ENCODE peak calls at places on chromosomes 11 and 22, in seven cellular contexts. One of them, this sample, is unnamed.

GRCh38 chr22:19103881-19104821 is 18.1 kb downstream of the DGCR2 start:
- DNase-seq in thyroid gland: peak
- DNase-seq in iPS DF 6.9: no peak
- DNase-seq in naive thymus-derived CD8-positive, alpha-beta T cell: no peak
- DNase-seq in T follicular helper cell: no peak
- DNase-seq in Peyer's patch: no peak
- DNase-seq in activated CD8-positive, alpha-beta memory T cell treated with anti-CD3 and anti-CD28 coated beads, Interleukin-2, amount 10 ng/mL, durations not matched to agents 7 days and 5 days: no peak
- DNase-seq in this sample: no peak

GRCh38 chr11:80727315-80727714 is 1286.5 kb upstream of the TENM4 start:
- DNase-seq in T follicular helper cell: no peak
- DNase-seq in naive thymus-derived CD8-positive, alpha-beta T cell: no peak
- DNase-seq in thyroid gland: no peak
- DNase-seq in Peyer's patch: no peak
- DNase-seq in iPS DF 6.9: peak
- DNase-seq in activated CD8-positive, alpha-beta memory T cell treated with anti-CD3 and anti-CD28 coated beads, Interleukin-2, amount 10 ng/mL, durations not matched to agents 7 days and 5 days: no peak
- DNase-seq in this sample: no peak

GRCh38 chr11:128604723-128605122 is 17.4 kb upstream of the ETS1 start:
- DNase-seq in T follicular helper cell: no peak
- DNase-seq in iPS DF 6.9: no peak
- DNase-seq in thyroid gland: no peak
- DNase-seq in activated CD8-positive, alpha-beta memory T cell treated with anti-CD3 and anti-CD28 coated beads, Interleukin-2, amount 10 ng/mL, durations not matched to agents 7 days and 5 days: peak
- DNase-seq in naive thymus-derived CD8-positive, alpha-beta T cell: no peak
- DNase-seq in Peyer's patch: no peak
- DNase-seq in this sample: no peak

GRCh38 chr22:23127055-23127756 is 14.6 kb downstream of the RSPH14 start:
- DNase-seq in T follicular helper cell: no peak
- DNase-seq in thyroid gland: no peak
- DNase-seq in Peyer's patch: no peak
- DNase-seq in iPS DF 6.9: no peak
- DNase-seq in activated CD8-positive, alpha-beta memory T cell treated with anti-CD3 and anti-CD28 coated beads, Interleukin-2, amount 10 ng/mL, durations not matched to agents 7 days and 5 days: no peak
- DNase-seq in naive thymus-derived CD8-positive, alpha-beta T cell: no peak
- DNase-seq in this sample: no peak

GRCh38 chr11:76694664-76695063 is 24.1 kb upstream of the LRRC32 start:
- DNase-seq in Peyer's patch: no peak
- DNase-seq in naive thymus-derived CD8-positive, alpha-beta T cell: no peak
- DNase-seq in thyroid gland: no peak
- DNase-seq in T follicular helper cell: no peak
- DNase-seq in iPS DF 6.9: no peak
- DNase-seq in activated CD8-positive, alpha-beta memory T cell treated with anti-CD3 and anti-CD28 coated beads, Interleukin-2, amount 10 ng/mL, durations not matched to agents 7 days and 5 days: no peak
- DNase-seq in this sample: no peak

GRCh38 chr22:26964642-26965041 is 307.3 kb downstream of the MIAT start:
- DNase-seq in Peyer's patch: no peak
- DNase-seq in T follicular helper cell: no peak
- DNase-seq in iPS DF 6.9: no peak
- DNase-seq in thyroid gland: no peak
- DNase-seq in naive thymus-derived CD8-positive, alpha-beta T cell: no peak
- DNase-seq in activated CD8-positive, alpha-beta memory T cell treated with anti-CD3 and anti-CD28 coated beads, Interleukin-2, amount 10 ng/mL, durations not matched to agents 7 days and 5 days: no peak
- DNase-seq in this sample: no peak

GRCh38 chr11:61338783-61339489 is 5.9 kb downstream of the TKFC start:
- DNase-seq in naive thymus-derived CD8-positive, alpha-beta T cell: no peak
- DNase-seq in Peyer's patch: no peak
- DNase-seq in iPS DF 6.9: no peak
- DNase-seq in activated CD8-positive, alpha-beta memory T cell treated with anti-CD3 and anti-CD28 coated beads, Interleukin-2, amount 10 ng/mL, durations not matched to agents 7 days and 5 days: no peak
- DNase-seq in T follicular helper cell: no peak
- DNase-seq in thyroid gland: no peak
- DNase-seq in this sample: no peak

GRCh38 chr11:116072133-116072532 is 567.9 kb upstream of the CADM1 start:
- DNase-seq in naive thymus-derived CD8-positive, alpha-beta T cell: no peak
- DNase-seq in Peyer's patch: no peak
- DNase-seq in iPS DF 6.9: no peak
- DNase-seq in activated CD8-positive, alpha-beta memory T cell treated with anti-CD3 and anti-CD28 coated beads, Interleukin-2, amount 10 ng/mL, durations not matched to agents 7 days and 5 days: no peak
- DNase-seq in T follicular helper cell: no peak
- DNase-seq in thyroid gland: no peak
- DNase-seq in this sample: no peak

GRCh38 chr22:41799486-41800347 is 762 bp upstream of the CCDC134 start:
- DNase-seq in T follicular helper cell: no peak
- DNase-seq in Peyer's patch: peak
- DNase-seq in naive thymus-derived CD8-positive, alpha-beta T cell: peak
- DNase-seq in thyroid gland: peak
- DNase-seq in activated CD8-positive, alpha-beta memory T cell treated with anti-CD3 and anti-CD28 coated beads, Interleukin-2, amount 10 ng/mL, durations not matched to agents 7 days and 5 days: peak
- DNase-seq in iPS DF 6.9: no peak
- DNase-seq in this sample: peak

GRCh38 chr11:45757672-45758071 is 47.3 kb upstream of the SLC35C1 start:
- DNase-seq in T follicular helper cell: no peak
- DNase-seq in Peyer's patch: no peak
- DNase-seq in iPS DF 6.9: no peak
- DNase-seq in naive thymus-derived CD8-positive, alpha-beta T cell: no peak
- DNase-seq in activated CD8-positive, alpha-beta memory T cell treated with anti-CD3 and anti-CD28 coated beads, Interleukin-2, amount 10 ng/mL, durations not matched to agents 7 days and 5 days: no peak
- DNase-seq in thyroid gland: no peak
- DNase-seq in this sample: no peak

GRCh38 chr11:70501026-70501901 is 102.9 kb downstream of the CTTN start:
- DNase-seq in thyroid gland: no peak
- DNase-seq in naive thymus-derived CD8-positive, alpha-beta T cell: no peak
- DNase-seq in T follicular helper cell: no peak
- DNase-seq in activated CD8-positive, alpha-beta memory T cell treated with anti-CD3 and anti-CD28 coated beads, Interleukin-2, amount 10 ng/mL, durations not matched to agents 7 days and 5 days: no peak
- DNase-seq in iPS DF 6.9: no peak
- DNase-seq in Peyer's patch: peak
- DNase-seq in this sample: no peak

GRCh38 chr11:58596621-58597020 is 17.8 kb downstream of the ZFP91 start:
- DNase-seq in Peyer's patch: no peak
- DNase-seq in naive thymus-derived CD8-positive, alpha-beta T cell: no peak
- DNase-seq in activated CD8-positive, alpha-beta memory T cell treated with anti-CD3 and anti-CD28 coated beads, Interleukin-2, amount 10 ng/mL, durations not matched to agents 7 days and 5 days: no peak
- DNase-seq in T follicular helper cell: no peak
- DNase-seq in thyroid gland: no peak
- DNase-seq in iPS DF 6.9: no peak
- DNase-seq in this sample: no peak

GRCh38 chr11:95778699-95779098 is 10.9 kb downstream of the FAM76B start:
- DNase-seq in activated CD8-positive, alpha-beta memory T cell treated with anti-CD3 and anti-CD28 coated beads, Interleukin-2, amount 10 ng/mL, durations not matched to agents 7 days and 5 days: no peak
- DNase-seq in T follicular helper cell: no peak
- DNase-seq in iPS DF 6.9: no peak
- DNase-seq in naive thymus-derived CD8-positive, alpha-beta T cell: no peak
- DNase-seq in thyroid gland: no peak
- DNase-seq in Peyer's patch: no peak
- DNase-seq in this sample: no peak

GRCh38 chr11:132358573-132358953 is 988.1 kb downstream of the NTM start:
- DNase-seq in naive thymus-derived CD8-positive, alpha-beta T cell: no peak
- DNase-seq in T follicular helper cell: no peak
- DNase-seq in Peyer's patch: no peak
- DNase-seq in activated CD8-positive, alpha-beta memory T cell treated with anti-CD3 and anti-CD28 coated beads, Interleukin-2, amount 10 ng/mL, durations not matched to agents 7 days and 5 days: no peak
- DNase-seq in thyroid gland: no peak
- DNase-seq in iPS DF 6.9: no peak
- DNase-seq in this sample: no peak

GRCh38 chr11:77047007-77047927 is 13.1 kb downstream of the B3GNT6 start:
- DNase-seq in iPS DF 6.9: peak
- DNase-seq in activated CD8-positive, alpha-beta memory T cell treated with anti-CD3 and anti-CD28 coated beads, Interleukin-2, amount 10 ng/mL, durations not matched to agents 7 days and 5 days: peak
- DNase-seq in Peyer's patch: peak
- DNase-seq in naive thymus-derived CD8-positive, alpha-beta T cell: peak
- DNase-seq in T follicular helper cell: peak
- DNase-seq in thyroid gland: peak
- DNase-seq in this sample: peak

GRCh38 chr22:38214248-38215056 is 12.7 kb downstream of the MAFF start:
- DNase-seq in activated CD8-positive, alpha-beta memory T cell treated with anti-CD3 and anti-CD28 coated beads, Interleukin-2, amount 10 ng/mL, durations not matched to agents 7 days and 5 days: peak
- DNase-seq in T follicular helper cell: peak
- DNase-seq in naive thymus-derived CD8-positive, alpha-beta T cell: peak
- DNase-seq in thyroid gland: peak
- DNase-seq in iPS DF 6.9: no peak
- DNase-seq in Peyer's patch: peak
- DNase-seq in this sample: no peak

GRCh38 chr11:71334191-71334590 is 81.8 kb upstream of the SHANK2 start:
- DNase-seq in T follicular helper cell: no peak
- DNase-seq in Peyer's patch: no peak
- DNase-seq in thyroid gland: no peak
- DNase-seq in activated CD8-positive, alpha-beta memory T cell treated with anti-CD3 and anti-CD28 coated beads, Interleukin-2, amount 10 ng/mL, durations not matched to agents 7 days and 5 days: no peak
- DNase-seq in naive thymus-derived CD8-positive, alpha-beta T cell: no peak
- DNase-seq in iPS DF 6.9: no peak
- DNase-seq in this sample: no peak

GRCh38 chr22:38706101-38706884 is 549 bp downstream of the GTPBP1 start:
- DNase-seq in activated CD8-positive, alpha-beta memory T cell treated with anti-CD3 and anti-CD28 coated beads, Interleukin-2, amount 10 ng/mL, durations not matched to agents 7 days and 5 days: peak
- DNase-seq in T follicular helper cell: no peak
- DNase-seq in naive thymus-derived CD8-positive, alpha-beta T cell: peak
- DNase-seq in thyroid gland: peak
- DNase-seq in iPS DF 6.9: no peak
- DNase-seq in Peyer's patch: peak
- DNase-seq in this sample: peak

GRCh38 chr22:44387486-44387885 is 74.7 kb upstream of the SHISAL1 start:
- DNase-seq in Peyer's patch: peak
- DNase-seq in naive thymus-derived CD8-positive, alpha-beta T cell: no peak
- DNase-seq in activated CD8-positive, alpha-beta memory T cell treated with anti-CD3 and anti-CD28 coated beads, Interleukin-2, amount 10 ng/mL, durations not matched to agents 7 days and 5 days: no peak
- DNase-seq in T follicular helper cell: no peak
- DNase-seq in thyroid gland: no peak
- DNase-seq in iPS DF 6.9: no peak
- DNase-seq in this sample: no peak